ENCODE peak calls at places on chromosomes 1 and 21, in eight cellular contexts. L is HFF-Myc, I is thyroid gland, V is HL-60, M is sigmoid colon, N is lower lobe of right lung, D is transverse colon, H is AG10803. K is an unnamed sample.
A peak's percentile ranks its signal among the peaks of the same experiment; 100 is the strongest.

GRCh38 chr1:175494950-175495349 is 248.4 kb downstream of the TNR start:
- DNase-seq in L (no peak), I (no peak), V (no peak), M (no peak), N (no peak), D (no peak), H (no peak), K (no peak)

GRCh38 chr1:241423541-241424479 is 66.8 kb upstream of the RGS7 start:
- DNase-seq in L (no peak), I (no peak), V (no peak), M (no peak), N (no peak), D (no peak), H (peak; percentile 64), K (peak; percentile 26)

GRCh38 chr1:245404527-245404926 is 249.7 kb downstream of the KIF26B start:
- DNase-seq in L (no peak), I (no peak), V (no peak), M (no peak), N (no peak), D (no peak), H (no peak), K (no peak)

GRCh38 chr21:28337319-28337718 is 655.4 kb downstream of the LTN1 start:
- DNase-seq in L (peak; percentile 41), I (no peak), V (no peak), M (no peak), N (no peak), D (no peak), H (peak; percentile 72), K (no peak)

GRCh38 chr1:187079330-187079729 is 250.6 kb downstream of the PLA2G4A start:
- DNase-seq in L (no peak), I (no peak), V (no peak), M (no peak), N (no peak), D (no peak), H (no peak), K (no peak)

GRCh38 chr1:108142773-108143394 is 57.3 kb downstream of the SLC25A24 start:
- DNase-seq in L (no peak), I (no peak), V (no peak), M (no peak), N (no peak), D (no peak), H (no peak), K (no peak)

GRCh38 chr1:203557390-203557789 is 63.4 kb downstream of the OPTC start:
- DNase-seq in L (no peak), I (no peak), V (no peak), M (peak; percentile 86), N (no peak), D (peak; percentile 17), H (peak; percentile 91), K (no peak)

GRCh38 chr1:1748686-1749321 is 24.6 kb upstream of the CDK11A start:
- DNase-seq in L (no peak), I (no peak), V (no peak), M (no peak), N (no peak), D (no peak), H (no peak), K (no peak)

GRCh38 chr1:78840447-78841251 is 165.9 kb downstream of the ADGRL4 start:
- DNase-seq in L (no peak), I (peak; percentile 14), V (no peak), M (no peak), N (no peak), D (no peak), H (peak; percentile 71), K (no peak)

GRCh38 chr1:157948547-157949152 is 44.8 kb upstream of the KIRREL1 start:
- DNase-seq in L (no peak), I (no peak), V (no peak), M (no peak), N (no peak), D (peak; percentile 35), H (peak; percentile 25), K (peak; percentile 41)
- TF ChIP-seq CTCF in L (peak; percentile 55), I (no peak), V (peak; percentile 79), M (no peak), N (peak; percentile 48), D (no peak), H (peak; percentile 55), K (peak; percentile 54)

DNA sequence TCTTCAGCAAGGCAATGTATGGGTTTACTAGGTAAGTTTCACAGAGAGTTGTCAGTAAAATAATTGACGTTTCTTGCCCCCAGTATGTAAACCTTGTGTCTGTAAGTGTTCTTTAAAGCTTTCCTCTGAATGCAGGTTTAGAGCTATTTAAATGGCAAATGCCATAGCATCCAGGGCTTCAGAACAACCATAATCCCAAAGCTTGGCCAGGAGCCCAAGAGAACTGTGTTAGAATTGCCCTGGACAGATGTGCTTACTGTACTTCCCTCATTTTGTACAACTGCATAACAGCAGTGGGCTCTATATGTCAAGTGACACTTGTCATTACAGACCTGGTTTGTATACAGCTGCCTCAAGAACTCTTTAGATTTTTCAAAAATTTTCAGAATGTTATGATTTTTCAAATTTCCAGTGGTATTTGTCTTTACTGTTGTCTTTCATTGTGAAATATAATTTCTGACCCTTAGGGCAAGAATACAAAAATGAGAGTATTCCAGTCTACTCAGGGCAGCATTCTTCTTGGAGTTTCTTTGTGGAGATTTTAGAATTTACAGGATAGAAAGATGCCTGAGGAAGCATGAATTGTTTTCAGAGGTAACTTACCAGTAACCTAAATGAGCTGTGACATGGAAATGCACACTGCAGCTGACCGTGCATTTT is 136.9 kb upstream of the L1TD1 start:
- DNase-seq in L (no peak), I (no peak), V (no peak), M (no peak), N (no peak), D (no peak), H (no peak), K (no peak)
- TF ChIP-seq CTCF in L (no peak), I (no peak), V (no peak), M (no peak), N (no peak), D (no peak), H (no peak), K (no peak)

DNA sequence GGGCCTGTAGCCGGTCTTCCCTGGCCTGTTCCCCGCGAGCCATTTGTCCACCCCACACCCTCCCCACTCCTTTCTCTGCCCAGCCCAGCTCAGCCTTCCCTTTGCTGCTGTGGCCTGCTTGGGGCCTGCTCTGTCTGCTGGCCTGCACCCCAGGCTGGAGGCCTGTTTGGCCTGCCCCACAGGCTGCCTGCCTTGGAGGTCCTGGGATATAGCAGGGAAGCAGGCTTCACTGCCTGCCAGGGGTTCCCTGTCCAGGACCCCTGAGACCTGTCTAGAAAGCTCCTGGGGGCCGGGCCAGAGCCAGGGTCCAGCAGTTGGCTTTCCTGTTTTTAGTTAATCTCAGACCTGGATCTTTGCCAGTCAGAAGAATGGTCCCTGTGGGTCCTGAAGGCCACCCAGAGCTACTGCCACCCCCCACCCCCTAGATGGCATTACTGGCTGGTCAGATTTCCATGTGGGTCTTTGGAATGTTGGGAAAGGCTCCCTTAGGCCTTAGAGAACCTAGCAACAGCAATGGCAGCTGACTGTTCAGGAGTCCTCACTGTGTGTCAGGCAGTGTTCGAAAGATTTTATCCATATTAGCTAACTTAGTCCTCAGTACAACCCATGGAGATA is 7.7 kb downstream of the ZNF362 start:
- DNase-seq in L (no peak), I (no peak), V (no peak), M (no peak), N (no peak), D (no peak), H (no peak), K (no peak)
- TF ChIP-seq CTCF in L (no peak), I (no peak), V (no peak), M (no peak), N (no peak), D (no peak), H (no peak), K (no peak)

GRCh38 chr1:8464377-8464776 is 146.5 kb downstream of the SLC45A1 start:
- DNase-seq in L (no peak), I (peak; percentile 98), V (no peak), M (no peak), N (peak; percentile 76), D (no peak), H (no peak), K (no peak)

GRCh38 chr1:8465692-8466091 is 147.8 kb downstream of the SLC45A1 start:
- DNase-seq in L (no peak), I (peak; percentile 96), V (no peak), M (no peak), N (no peak), D (no peak), H (no peak), K (no peak)

GRCh38 chr1:8467308-8467707 is 149.4 kb downstream of the SLC45A1 start:
- DNase-seq in L (no peak), I (no peak), V (no peak), M (no peak), N (no peak), D (no peak), H (no peak), K (no peak)

GRCh38 chr1:8463144-8463927 is 145.4 kb downstream of the SLC45A1 start:
- DNase-seq in L (peak; percentile 83), I (peak; percentile 40), V (no peak), M (no peak), N (no peak), D (peak; percentile 47), H (peak; percentile 80), K (no peak)

DNA sequence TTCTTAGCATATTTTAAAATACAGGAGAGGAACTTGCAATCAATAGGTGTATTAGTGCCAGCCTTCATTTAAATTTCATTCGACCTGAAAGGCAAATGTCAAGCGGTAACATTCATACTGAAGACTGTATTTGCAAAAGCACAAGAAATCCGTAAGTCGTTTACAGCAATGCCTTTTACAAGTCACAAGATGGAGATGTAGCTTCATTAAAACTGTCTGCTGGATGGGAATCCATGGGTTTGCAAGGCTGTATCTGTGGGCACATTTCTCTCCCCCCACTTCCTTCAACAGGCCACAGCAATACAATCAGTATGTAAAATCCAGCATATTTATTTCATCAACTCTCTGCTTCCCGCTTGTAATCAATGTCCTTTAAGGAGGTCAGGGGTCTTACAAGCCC is 147.1 kb downstream of the SLC45A1 start:
- DNase-seq in L (no peak), I (no peak), V (no peak), M (no peak), N (no peak), D (no peak), H (peak; percentile 76), K (no peak)
- TF ChIP-seq CTCF in L (no peak), I (no peak), V (no peak), M (no peak), N (peak; percentile 12), D (no peak), H (peak; percentile 49), K (no peak)

GRCh38 chr1:206933333-206933945 is 11.7 kb upstream of the FCMR start:
- DNase-seq in L (no peak), I (peak; percentile 26), V (no peak), M (no peak), N (peak; percentile 67), D (peak; percentile 69), H (no peak), K (peak; percentile 76)
- TF ChIP-seq CTCF in L (peak; percentile 71), I (peak; percentile 19), V (peak; percentile 63), M (peak; percentile 11), N (peak; percentile 70), D (peak; percentile 63), H (peak; percentile 48), K (peak; percentile 80)

K was measured in GM10248.